ENCODE peak calls at places on chromosomes 4 and X, in eight cellular contexts. M is kidney glomerular epithelial cell, R is dorsolateral prefrontal cortex, Z is NCI-H1436, C is anterior cingulate cortex, W is C1 segment of cervical spinal cord, T is activated B cell treated with CpG ODN at 0.5 μM for 24 hours, N is heart right ventricle. K is an unnamed sample.

GRCh38 chr4:46432923-46433322 is 43.0 kb upstream of the GABRA2 start:
- DNase-seq in M (no peak), R (no peak), Z (no peak), C (no peak), W (no peak), T (no peak), N (no peak), K (no peak)

GRCh38 chr4:47528651-47529050 is 43.6 kb downstream of the ATP10D start:
- DNase-seq in M (peak), R (no peak), Z (no peak), C (no peak), W (no peak), T (no peak), N (no peak), K (no peak)

GRCh38 chrX:809081-809480 is 178.5 kb downstream of the SHOX start:
- DNase-seq in M (no peak), R (no peak), Z (no peak), C (no peak), W (no peak), T (no peak), N (no peak), K (no peak)

GRCh38 chr4:41369680-41370079 is 113.0 kb downstream of the UCHL1 start:
- DNase-seq in M (no peak), R (peak), Z (no peak), C (no peak), W (no peak), T (no peak), N (peak), K (peak)

GRCh38 chr4:73701116-73701515 is 39.3 kb upstream of the CXCL8 start:
- DNase-seq in M (peak), R (no peak), Z (no peak), C (no peak), W (no peak), T (no peak), N (no peak), K (no peak)

GRCh38 chr4:157885785-157886184 is 287.0 kb downstream of the GASK1B start:
- DNase-seq in M (no peak), R (no peak), Z (no peak), C (no peak), W (no peak), T (no peak), N (no peak), K (no peak)

GRCh38 chr4:54274786-54275503 is 45.9 kb downstream of the PDGFRA start:
- DNase-seq in M (no peak), R (no peak), Z (no peak), C (no peak), W (no peak), T (no peak), N (no peak), K (no peak)

GRCh38 chr4:174036563-174036962 is 246.9 kb downstream of the FBXO8 start:
- DNase-seq in M (no peak), R (no peak), Z (no peak), C (no peak), W (no peak), T (no peak), N (peak), K (no peak)

GRCh38 chrX:17697191-17697590 is 40.1 kb upstream of the SCML1 start:
- DNase-seq in M (no peak), R (no peak), Z (no peak), C (no peak), W (no peak), T (no peak), N (no peak), K (no peak)

GRCh38 chr4:3287972-3288570 is 4.8 kb upstream of the RGS12 start:
- DNase-seq in M (no peak), R (peak), Z (no peak), C (no peak), W (no peak), T (no peak), N (no peak), K (no peak)

GRCh38 chrX:14051416-14051815 is 21.7 kb upstream of the GEMIN8 start:
- DNase-seq in M (no peak), R (no peak), Z (no peak), C (no peak), W (no peak), T (no peak), N (no peak), K (no peak)

GRCh38 chr4:149409186-149410056 is 406.2 kb downstream of the IQCM start:
- DNase-seq in M (peak), R (peak), Z (no peak), C (peak), W (no peak), T (no peak), N (peak), K (no peak)

GRCh38 chrX:41384041-41384705 is 50.2 kb downstream of the DDX3X start:
- DNase-seq in M (no peak), R (no peak), Z (no peak), C (no peak), W (no peak), T (no peak), N (peak), K (no peak)

GRCh38 chrX:105882581-105883275 is 60.4 kb downstream of the NRK start:
- DNase-seq in M (no peak), R (no peak), Z (peak), C (no peak), W (no peak), T (no peak), N (no peak), K (no peak)

GRCh38 chrX:1493317-1493856 is 40.7 kb upstream of the ASMTL start:
- DNase-seq in M (no peak), R (no peak), Z (no peak), C (no peak), W (no peak), T (no peak), N (no peak), K (no peak)

K was measured in amygdala.